ENCODE peak calls at places on chromosomes 11 and 22, in four cellular contexts. W is fibroblast of mammary gland, X is stomach, D is heart right ventricle. T is an unnamed sample.
A peak's percentile ranks its signal among the peaks of the same experiment; 100 is the strongest.

GRCh38 chr11:34665077-34665835 is 44.4 kb downstream of the EHF start:
- DNase-seq in W (no peak), X (no peak), D (no peak), T (no peak)

GRCh38 chr11:129366737-129367597 is 8.7 kb upstream of the BARX2 start:
- DNase-seq in W (no peak), X (no peak), D (no peak), T (no peak)

GRCh38 chr11:43486141-43486540 is 127.4 kb downstream of the TTC17 start:
- DNase-seq in W (peak; percentile 23), X (no peak), D (no peak), T (no peak)

GRCh38 chr11:26478710-26479109 is 93.4 kb downstream of the MUC15 start:
- DNase-seq in W (peak; percentile 5), X (no peak), D (no peak), T (no peak)

GRCh38 chr11:35711173-35711910 is 48.8 kb downstream of the TRIM44 start:
- DNase-seq in W (peak; percentile 11), X (no peak), D (no peak), T (no peak)

GRCh38 chr11:12765428-12765827 is 91.2 kb downstream of the TEAD1 start:
- DNase-seq in W (peak; percentile 22), X (no peak), D (peak; percentile 32), T (peak; percentile 53)

GRCh38 chr11:118928870-118929495 is 3.3 kb upstream of the BCL9L start:
- DNase-seq in W (peak; percentile 47), X (no peak), D (peak; percentile 65), T (peak; percentile 69)

GRCh38 chr11:129750343-129751292 is 65.0 kb upstream of the TMEM45B start:
- DNase-seq in W (peak; percentile 70), X (peak; percentile 84), D (peak; percentile 74), T (peak; percentile 62)

GRCh38 chr11:118653684-118654390 is 25.6 kb downstream of the TREH start:
- DNase-seq in W (no peak), X (no peak), D (no peak), T (no peak)

GRCh38 chr11:35151241-35151640 is 12.3 kb downstream of the CD44 start:
- DNase-seq in W (peak; percentile 49), X (no peak), D (no peak), T (no peak)

GRCh38 chr11:83092488-83093384 is 21.0 kb upstream of the RAB30 start:
- DNase-seq in W (no peak), X (peak; percentile 78), D (no peak), T (no peak)

GRCh38 chr11:79095424-79095823 is 345.4 kb downstream of the TENM4 start:
- DNase-seq in W (no peak), X (no peak), D (no peak), T (no peak)

GRCh38 chr22:21698430-21699329 is 32.9 kb downstream of the PPIL2 start:
- DNase-seq in W (peak; percentile 7), X (no peak), D (peak; percentile 71), T (peak; percentile 70)

GRCh38 chr11:68448604-68449011 is 11.9 kb upstream of the PPP6R3 start:
- DNase-seq in W (no peak), X (no peak), D (peak; percentile 8), T (no peak)

GRCh38 chr11:117438371-117439000 is 110.8 kb downstream of the CEP164 start:
- DNase-seq in W (peak; percentile 72), X (no peak), D (no peak), T (no peak)

GRCh38 chr11:73246303-73246702 is 25.8 kb upstream of the P2RY6 start:
- DNase-seq in W (no peak), X (no peak), D (no peak), T (no peak)

GRCh38 chr22:30223303-30223702 is 23.3 kb downstream of the LIF start:
- DNase-seq in W (no peak), X (no peak), D (no peak), T (no peak)

GRCh38 chr11:71206186-71206585 is 46.2 kb downstream of the SHANK2 start:
- DNase-seq in W (peak; percentile 38), X (peak; percentile 54), D (no peak), T (no peak)

GRCh38 chr11:64072403-64072802 is 36.7 kb downstream of the FLRT1 start:
- DNase-seq in W (no peak), X (no peak), D (no peak), T (no peak)

GRCh38 chr11:118353084-118353710 is 6.2 kb upstream of the UBE4A start:
- DNase-seq in W (peak; percentile 35), X (no peak), D (no peak), T (no peak)

GRCh38 chr11:124618863-124619262 is 3.8 kb upstream of the TBRG1 start:
- DNase-seq in W (no peak), X (no peak), D (no peak), T (no peak)